ENCODE peak calls at places on chromosomes 11 and 22, in six cellular contexts. X is IMR-90, T is adrenal gland, Q is RWPE2, S is A549, N is stomach. M is an unnamed sample.

GRCh38 chr11:1196516-1197391 is 26.1 kb upstream of the MUC5B start:
- DNase-seq in X (no peak), T (no peak), Q (peak; percentile 54), S (no peak), N (peak; percentile 24), M (peak; percentile 5)

GRCh38 chr11:86983071-86983488 is 27.9 kb upstream of the FZD4 start:
- DNase-seq in X (no peak), T (peak; percentile 29), Q (peak; percentile 57), S (no peak), N (peak; percentile 50), M (peak; percentile 19)

GRCh38 chr22:22348127-22348814 is 103.7 kb downstream of the VPREB1 start:
- DNase-seq in X (no peak), T (no peak), Q (no peak), S (no peak), N (no peak), M (peak; percentile 33)

GRCh38 chr22:42881298-42881697 is 24.2 kb upstream of the ARFGAP3 start:
- DNase-seq in X (no peak), T (no peak), Q (no peak), S (no peak), N (no peak), M (no peak)

GRCh38 chr11:7639643-7640025 is 33.7 kb downstream of the CYB5R2 start:
- DNase-seq in X (no peak), T (no peak), Q (no peak), S (no peak), N (peak; percentile 83), M (peak; percentile 65)

GRCh38 chr22:38461414-38462081 is 6.3 kb upstream of the KDELR3 start:
- DNase-seq in X (peak; percentile 81), T (peak; percentile 90), Q (no peak), S (peak; percentile 47), N (peak; percentile 84), M (peak; percentile 93)

GRCh38 chr22:39496131-39496838 is 5.8 kb upstream of the MIEF1 start:
- DNase-seq in X (peak; percentile 57), T (peak; percentile 87), Q (no peak), S (peak; percentile 48), N (peak; percentile 83), M (peak; percentile 86)

GRCh38 chr11:19832166-19832750 is 119.6 kb downstream of the NAV2 start:
- DNase-seq in X (no peak), T (no peak), Q (no peak), S (no peak), N (no peak), M (peak; percentile 81)

GRCh38 chr11:94028436-94028835 is 7.3 kb downstream of the HEPHL1 start:
- DNase-seq in X (peak; percentile 81), T (no peak), Q (no peak), S (no peak), N (no peak), M (no peak)

GRCh38 chr11:72735495-72736027 is 16.6 kb downstream of the ARAP1 start:
- DNase-seq in X (peak; percentile 84), T (no peak), Q (no peak), S (no peak), N (no peak), M (no peak)

GRCh38 chr11:28606930-28607329 is 498.7 kb downstream of the METTL15 start:
- DNase-seq in X (no peak), T (no peak), Q (peak; percentile 42), S (no peak), N (no peak), M (no peak)

GRCh38 chr22:19995611-19996339 is 20.8 kb downstream of the ARVCF start:
- DNase-seq in X (no peak), T (no peak), Q (no peak), S (no peak), N (no peak), M (no peak)

GRCh38 chr11:59755701-59756495 is 722 bp downstream of the STX3 start:
- DNase-seq in X (peak; percentile 63), T (peak; percentile 86), Q (peak; percentile 81), S (peak; percentile 70), N (peak; percentile 79), M (peak; percentile 61)

GRCh38 chr11:29190313-29190712 is 826.5 kb downstream of the KCNA4 start:
- DNase-seq in X (no peak), T (no peak), Q (no peak), S (no peak), N (no peak), M (no peak)

GRCh38 chr22:30314918-30315317 is 11.8 kb downstream of the TBC1D10A start:
- DNase-seq in X (peak; percentile 67), T (no peak), Q (no peak), S (no peak), N (no peak), M (no peak)

GRCh38 chr11:122275513-122275912 is 159.5 kb upstream of the BLID start:
- DNase-seq in X (no peak), T (no peak), Q (no peak), S (no peak), N (no peak), M (no peak)

GRCh38 chr11:94545641-94546470 is 2.1 kb downstream of the FUT4 start:
- DNase-seq in X (no peak), T (no peak), Q (no peak), S (no peak), N (no peak), M (no peak)

DNA sequence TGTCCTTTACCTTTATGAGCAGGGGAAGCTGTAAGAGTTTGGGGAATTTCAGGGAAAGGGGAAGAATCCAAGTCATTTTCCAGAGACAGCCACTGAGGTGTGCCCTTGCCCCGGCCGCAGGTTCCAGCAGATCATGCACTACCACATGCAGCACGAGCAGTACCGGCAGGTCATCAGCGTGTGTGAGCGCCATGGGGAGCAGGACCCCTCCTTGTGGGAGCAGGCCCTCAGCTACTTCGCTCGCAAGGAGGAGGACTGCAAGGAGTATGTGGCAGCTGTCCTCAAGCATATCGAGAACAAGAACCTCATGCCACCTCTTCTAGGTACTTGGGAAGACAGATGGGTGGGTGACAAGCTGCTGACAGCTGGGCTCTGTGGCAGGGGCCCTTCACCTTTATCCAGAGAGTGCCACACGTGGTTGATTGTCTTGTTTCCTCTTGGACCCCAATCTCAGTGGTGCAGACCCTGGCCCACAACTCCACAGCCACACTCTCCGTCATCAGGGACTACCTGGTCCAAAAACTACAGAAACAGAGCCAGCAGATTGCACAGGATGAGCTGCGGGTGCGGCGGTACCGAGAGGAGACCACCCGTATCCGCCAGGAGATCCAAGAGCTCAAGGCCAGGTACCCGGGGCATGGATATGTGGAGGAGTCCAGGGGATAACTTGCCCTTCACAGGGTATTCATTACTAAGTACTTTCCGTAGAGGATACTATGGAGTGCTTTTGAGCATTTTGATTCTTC is 5.8 kb upstream of the HMBS start:
- DNase-seq in X (no peak), T (no peak), Q (no peak), S (no peak), N (no peak), M (no peak)
- H3K27ac ChIP-seq in X (no peak overlapping the region), T (no peak overlapping the region), Q (no peak overlapping the region), S (no peak overlapping the region), N (no peak overlapping the region), M (no peak overlapping the region)

DNA sequence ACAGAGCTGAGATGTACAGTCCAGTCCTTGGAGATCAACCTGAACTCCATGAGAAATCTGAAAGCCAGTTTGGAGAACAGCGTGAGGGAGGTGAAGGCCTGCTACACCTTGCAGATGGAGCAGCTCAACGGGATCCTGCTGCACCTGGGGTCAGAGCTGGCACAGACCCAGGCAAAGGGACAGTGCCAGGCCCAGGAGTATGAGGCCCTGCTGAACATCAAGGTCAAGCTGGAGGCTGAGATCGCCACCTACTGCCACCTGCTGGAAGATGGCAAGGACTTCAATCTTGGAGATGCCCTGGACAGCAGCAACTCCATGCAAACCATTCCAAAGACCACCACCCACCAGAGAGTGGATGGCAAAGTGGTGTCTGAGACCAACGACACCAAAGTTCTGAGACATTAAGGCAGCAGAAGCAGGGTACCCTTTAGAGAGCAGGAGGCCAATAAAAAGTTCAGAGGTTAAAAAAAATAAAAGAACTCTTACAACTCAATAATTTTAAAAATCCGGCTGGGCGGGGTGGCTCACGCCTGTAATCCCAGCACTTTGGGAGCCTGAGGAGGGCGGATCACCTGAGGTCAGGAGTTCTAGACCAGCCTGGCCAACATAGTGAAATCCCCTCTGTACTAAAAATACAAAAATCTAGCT is 69.9 kb upstream of the RTL6 start:
- DNase-seq in X (peak; percentile 39), T (peak; percentile 66), Q (peak; percentile 31), S (no peak), N (peak; percentile 57), M (peak; percentile 76)
- TF ChIP-seq CTCF in X (peak; percentile 49), T (peak; percentile 50), Q (peak; percentile 28), S (peak; percentile 13), N (no peak), M (peak; percentile 83)

GRCh38 chr11:63682045-63682915 is 980 bp downstream of the RTN3 start:
- DNase-seq in X (no peak), T (peak; percentile 33), Q (no peak), S (peak; percentile 42), N (no peak), M (no peak)

GRCh38 chr11:63683133-63683991 is 2.1 kb downstream of the RTN3 start:
- DNase-seq in X (peak; percentile 53), T (no peak), Q (no peak), S (no peak), N (no peak), M (no peak)

GRCh38 chr11:63686912-63687311 is 5.6 kb downstream of the RTN3 start:
- DNase-seq in X (no peak), T (no peak), Q (no peak), S (no peak), N (no peak), M (no peak)

GRCh38 chr11:63687845-63688244 is 6.5 kb downstream of the RTN3 start:
- DNase-seq in X (no peak), T (no peak), Q (no peak), S (no peak), N (no peak), M (no peak)
- H3K27ac ChIP-seq in X (no peak overlapping the region), T (no peak overlapping the region), Q (no peak overlapping the region), S (peak overlapping the region; percentile 20), N (no peak overlapping the region), M (no peak overlapping the region)

DNA sequence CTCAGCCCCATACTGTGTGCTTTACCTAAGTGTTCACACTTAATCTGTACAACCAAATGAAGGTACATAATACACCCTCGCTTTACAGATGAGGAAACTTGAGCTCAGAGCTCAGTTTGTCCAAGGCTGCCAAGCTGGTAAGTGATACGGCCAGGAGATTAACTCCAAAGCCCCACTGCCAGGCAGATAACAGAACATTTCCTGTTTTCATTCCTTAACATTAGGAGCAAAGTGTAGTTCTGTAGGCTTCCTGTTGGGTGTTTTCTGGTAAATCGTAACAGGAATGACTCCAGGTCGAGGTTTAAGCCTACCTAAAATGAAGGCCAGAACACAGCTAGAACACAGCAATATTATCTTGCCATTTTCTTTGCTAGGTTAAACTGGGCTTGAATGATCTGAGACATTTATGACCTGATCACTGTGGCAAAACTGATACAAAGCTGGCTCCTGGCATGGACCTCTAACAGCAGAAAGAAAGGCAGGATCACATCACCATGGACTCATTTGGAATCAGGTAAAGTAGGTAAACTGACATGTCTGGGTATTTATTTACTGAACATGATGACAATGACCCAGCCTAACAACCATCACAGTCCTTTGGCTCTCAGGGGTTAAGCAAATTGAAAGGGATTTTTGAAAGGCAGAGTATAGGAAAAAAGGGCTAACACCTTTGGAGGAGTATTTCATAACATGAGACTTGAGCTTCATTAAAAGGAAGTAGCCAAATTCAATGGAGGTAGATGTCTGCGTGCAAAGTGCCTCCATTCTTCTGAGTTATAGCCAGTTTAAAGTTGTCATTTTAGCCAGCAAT is 3.9 kb upstream of the NUP50 start:
- DNase-seq in X (peak; percentile 38), T (no peak), Q (no peak), S (peak; percentile 18), N (peak; percentile 74), M (peak; percentile 19)
- TF ChIP-seq CTCF in X (peak; percentile 6), T (peak; percentile 26), Q (no peak), S (no peak), N (no peak), M (no peak)

GRCh38 chr22:47281126-47282106 is 519.0 kb downstream of the TBC1D22A start:
- DNase-seq in X (peak; percentile 41), T (no peak), Q (no peak), S (peak; percentile 6), N (no peak), M (no peak)
- H3K27ac ChIP-seq in X (no peak overlapping the region), T (no peak overlapping the region), Q (no peak overlapping the region), S (no peak overlapping the region), N (no peak overlapping the region), M (no peak overlapping the region)

GRCh38 chr11:70082829-70083228 is 4.7 kb downstream of the ANO1 start:
- DNase-seq in X (no peak), T (no peak), Q (no peak), S (no peak), N (no peak), M (peak; percentile 37)
- TF ChIP-seq CTCF in X (peak; percentile 30), T (no peak), Q (no peak), S (peak; percentile 34), N (no peak), M (peak; percentile 80)